ENCODE peak calls at places on chromosome 10, in eight cellular contexts. One of them, this sample, is unnamed.

GRCh38 chr10:26025500-26025899 is 91.5 kb downstream of the MYO3A start:
- DNase-seq in H1: no peak
- DNase-seq in GM12878: no peak
- DNase-seq in A549: no peak
- DNase-seq in SK-N-SH: no peak
- DNase-seq in IMR-90: no peak
- DNase-seq in K562: no peak
- DNase-seq in HepG2: no peak
- DNase-seq in this sample: no peak

GRCh38 chr10:9621216-9621615 is 1396.5 kb upstream of the CELF2 start:
- DNase-seq in K562: no peak
- DNase-seq in A549: no peak
- DNase-seq in SK-N-SH: no peak
- DNase-seq in IMR-90: peak
- DNase-seq in H1: no peak
- DNase-seq in HepG2: no peak
- DNase-seq in GM12878: no peak
- DNase-seq in this sample: no peak

GRCh38 chr10:101001225-101002035 is 1.8 kb downstream of the LZTS2 start:
- DNase-seq in SK-N-SH: peak
- DNase-seq in IMR-90: peak
- DNase-seq in H1: no peak
- DNase-seq in K562: no peak
- DNase-seq in GM12878: no peak
- DNase-seq in HepG2: no peak
- DNase-seq in A549: no peak
- DNase-seq in this sample: no peak

GRCh38 chr10:132113766-132114365 is 48.1 kb downstream of the JAKMIP3 start:
- DNase-seq in IMR-90: no peak
- DNase-seq in K562: no peak
- DNase-seq in A549: no peak
- DNase-seq in H1: no peak
- DNase-seq in GM12878: no peak
- DNase-seq in HepG2: no peak
- DNase-seq in SK-N-SH: no peak
- DNase-seq in this sample: no peak

GRCh38 chr10:98536551-98536950 is 89.8 kb upstream of the HPS1 start:
- DNase-seq in A549: peak
- DNase-seq in HepG2: peak
- DNase-seq in GM12878: no peak
- DNase-seq in IMR-90: peak
- DNase-seq in H1: no peak
- DNase-seq in K562: no peak
- DNase-seq in SK-N-SH: no peak
- DNase-seq in this sample: no peak

GRCh38 chr10:133314911-133315310 is 6.2 kb downstream of the ZNF511 start:
- DNase-seq in A549: no peak
- DNase-seq in SK-N-SH: no peak
- DNase-seq in K562: no peak
- DNase-seq in H1: no peak
- DNase-seq in HepG2: no peak
- DNase-seq in GM12878: no peak
- DNase-seq in IMR-90: no peak
- DNase-seq in this sample: no peak

GRCh38 chr10:37379991-37380390 is 254.6 kb downstream of the ANKRD30A start:
- DNase-seq in H1: no peak
- DNase-seq in A549: peak
- DNase-seq in GM12878: no peak
- DNase-seq in K562: no peak
- DNase-seq in IMR-90: no peak
- DNase-seq in HepG2: no peak
- DNase-seq in SK-N-SH: no peak
- DNase-seq in this sample: no peak

GRCh38 chr10:71571460-71572175 is 148.0 kb downstream of the C10orf105 start:
- DNase-seq in IMR-90: no peak
- DNase-seq in HepG2: no peak
- DNase-seq in H1: no peak
- DNase-seq in K562: no peak
- DNase-seq in GM12878: no peak
- DNase-seq in A549: no peak
- DNase-seq in SK-N-SH: no peak
- DNase-seq in this sample: no peak

GRCh38 chr10:31192475-31192874 is 126.5 kb upstream of the ZEB1 start:
- DNase-seq in K562: no peak
- DNase-seq in IMR-90: no peak
- DNase-seq in GM12878: no peak
- DNase-seq in HepG2: no peak
- DNase-seq in SK-N-SH: no peak
- DNase-seq in A549: no peak
- DNase-seq in H1: no peak
- DNase-seq in this sample: no peak

GRCh38 chr10:31197886-31198285 is 121.1 kb upstream of the ZEB1 start:
- DNase-seq in SK-N-SH: no peak
- DNase-seq in H1: no peak
- DNase-seq in A549: no peak
- DNase-seq in IMR-90: peak
- DNase-seq in GM12878: no peak
- DNase-seq in HepG2: no peak
- DNase-seq in K562: no peak
- DNase-seq in this sample: no peak

GRCh38 chr10:31190488-31190887 is 128.5 kb upstream of the ZEB1 start:
- DNase-seq in H1: no peak
- DNase-seq in GM12878: no peak
- DNase-seq in K562: no peak
- DNase-seq in IMR-90: no peak
- DNase-seq in HepG2: no peak
- DNase-seq in SK-N-SH: no peak
- DNase-seq in A549: no peak
- DNase-seq in this sample: no peak

DNA sequence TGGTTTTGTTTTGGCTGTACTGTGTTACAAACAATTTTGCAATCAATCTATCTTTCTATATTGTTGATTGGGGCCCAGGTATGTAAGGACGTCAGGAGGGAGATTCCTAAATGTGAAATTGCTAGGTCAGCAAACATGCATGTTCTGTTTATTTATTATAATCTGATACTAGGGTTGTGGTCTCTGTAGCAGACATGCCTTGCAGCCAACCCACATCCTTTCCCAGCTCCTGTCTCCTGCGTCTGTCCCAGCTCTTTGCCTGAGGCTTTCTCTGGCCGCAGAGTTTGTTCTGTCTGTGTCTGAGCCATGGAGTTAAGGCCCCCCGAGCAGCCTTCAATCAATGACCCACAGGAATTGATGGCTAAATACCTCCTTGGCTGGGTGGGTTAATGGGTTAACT is 124.0 kb upstream of the ZEB1 start:
- DNase-seq in HepG2: no peak
- DNase-seq in GM12878: no peak
- DNase-seq in K562: no peak
- DNase-seq in IMR-90: peak
- DNase-seq in SK-N-SH: peak
- DNase-seq in A549: no peak
- DNase-seq in H1: no peak
- DNase-seq in this sample: no peak
- TF ChIP-seq RAD21 in HepG2: no peak
- TF ChIP-seq RAD21 in GM12878: no peak
- TF ChIP-seq RAD21 in K562: no peak
- TF ChIP-seq RAD21 in IMR-90: no peak
- TF ChIP-seq RAD21 in SK-N-SH: no peak
- TF ChIP-seq RAD21 in A549: no peak
- TF ChIP-seq RAD21 in H1: no peak
- TF ChIP-seq RAD21 in this sample: no peak

GRCh38 chr10:121751191-121751760 is 153.0 kb upstream of the FGFR2 start:
- DNase-seq in K562: no peak
- DNase-seq in GM12878: no peak
- DNase-seq in A549: no peak
- DNase-seq in H1: no peak
- DNase-seq in IMR-90: no peak
- DNase-seq in SK-N-SH: no peak
- DNase-seq in HepG2: no peak
- DNase-seq in this sample: no peak

GRCh38 chr10:121754667-121755066 is 156.4 kb upstream of the FGFR2 start:
- DNase-seq in IMR-90: no peak
- DNase-seq in SK-N-SH: no peak
- DNase-seq in HepG2: no peak
- DNase-seq in GM12878: no peak
- DNase-seq in H1: no peak
- DNase-seq in K562: no peak
- DNase-seq in A549: no peak
- DNase-seq in this sample: no peak

DNA sequence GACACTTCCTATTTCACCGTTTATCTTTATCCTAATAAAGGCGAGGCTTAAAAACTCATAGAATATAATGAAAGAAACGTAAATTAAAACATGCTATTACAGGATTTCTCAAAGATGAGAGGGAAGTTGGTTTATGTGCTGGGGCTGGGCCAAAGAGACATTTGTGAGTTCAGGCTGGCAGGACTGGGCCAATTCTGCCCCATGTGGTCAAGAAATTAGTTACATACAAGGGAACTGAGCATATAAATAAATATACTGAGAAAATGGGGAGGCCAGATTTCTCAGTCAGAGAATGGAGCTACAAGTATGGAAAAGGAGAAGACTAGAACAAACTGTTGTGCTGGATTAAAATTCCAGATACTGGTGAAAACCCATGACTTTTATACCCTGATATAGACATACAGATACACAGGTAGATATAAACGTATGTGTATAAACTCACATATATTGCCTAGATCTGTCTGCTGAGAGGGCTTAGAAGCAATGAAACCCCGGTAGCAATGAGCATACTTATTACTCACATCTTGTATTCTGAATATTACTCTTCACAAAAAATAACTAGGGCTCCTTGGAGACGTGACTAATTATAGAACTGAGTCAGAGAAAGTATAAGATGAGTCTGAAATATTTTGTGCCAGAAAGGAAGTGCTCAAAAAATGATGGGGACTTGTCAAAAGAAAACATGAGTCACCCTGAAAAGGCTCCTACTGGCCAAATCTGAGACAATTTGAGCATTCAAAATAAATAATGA is 155.7 kb upstream of the FGFR2 start:
- DNase-seq in K562: peak
- DNase-seq in HepG2: no peak
- DNase-seq in IMR-90: peak
- DNase-seq in GM12878: peak
- DNase-seq in A549: peak
- DNase-seq in H1: no peak
- DNase-seq in SK-N-SH: peak
- DNase-seq in this sample: peak
- TF ChIP-seq RAD21 in K562: no peak
- TF ChIP-seq RAD21 in HepG2: no peak
- TF ChIP-seq RAD21 in IMR-90: peak
- TF ChIP-seq RAD21 in GM12878: peak
- TF ChIP-seq RAD21 in A549: peak
- TF ChIP-seq RAD21 in H1: peak
- TF ChIP-seq RAD21 in SK-N-SH: peak
- TF ChIP-seq RAD21 in this sample: peak

DNA sequence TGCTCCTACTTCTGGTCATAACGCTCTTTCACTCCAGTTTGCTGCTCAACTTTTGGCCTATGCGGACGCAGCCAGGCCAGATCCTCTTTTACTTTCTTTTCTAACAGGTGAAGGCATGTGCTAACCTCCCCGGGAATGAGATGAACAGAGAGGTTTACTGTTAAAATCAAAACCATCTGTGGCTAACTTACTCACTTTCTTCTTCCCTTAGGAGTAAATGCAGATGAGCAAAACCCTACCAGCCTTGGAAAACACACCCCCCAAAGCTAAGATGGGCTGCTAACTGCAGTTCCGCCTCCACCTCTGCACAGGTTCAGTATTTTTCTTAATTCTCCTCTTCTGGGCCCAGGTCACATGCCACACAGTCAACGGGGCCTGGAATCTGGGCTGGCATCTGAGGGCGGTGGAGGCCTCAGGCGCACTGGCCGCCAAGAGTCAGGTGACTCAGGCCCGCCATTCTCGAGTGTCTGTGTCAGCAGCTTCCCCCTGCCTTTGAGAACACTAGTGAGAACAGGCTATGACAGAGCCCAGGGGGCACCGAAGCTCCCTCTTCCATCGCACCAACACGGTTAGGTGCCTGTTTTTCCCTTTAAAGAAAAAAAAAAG is 11.1 kb downstream of the FAM53B start:
- DNase-seq in SK-N-SH: no peak
- DNase-seq in HepG2: no peak
- DNase-seq in GM12878: peak
- DNase-seq in H1: no peak
- DNase-seq in K562: no peak
- DNase-seq in IMR-90: peak
- DNase-seq in A549: no peak
- DNase-seq in this sample: no peak
- TF ChIP-seq RAD21 in SK-N-SH: no peak
- TF ChIP-seq RAD21 in HepG2: no peak
- TF ChIP-seq RAD21 in GM12878: no peak
- TF ChIP-seq RAD21 in H1: no peak
- TF ChIP-seq RAD21 in K562: no peak
- TF ChIP-seq RAD21 in IMR-90: no peak
- TF ChIP-seq RAD21 in A549: no peak
- TF ChIP-seq RAD21 in this sample: no peak

GRCh38 chr10:77800320-77800719 is 126.2 kb downstream of the DLG5 start:
- DNase-seq in HepG2: no peak
- DNase-seq in GM12878: no peak
- DNase-seq in H1: no peak
- DNase-seq in SK-N-SH: no peak
- DNase-seq in A549: no peak
- DNase-seq in K562: no peak
- DNase-seq in IMR-90: no peak
- DNase-seq in this sample: no peak

GRCh38 chr10:77800738-77801266 is 125.8 kb downstream of the DLG5 start:
- DNase-seq in GM12878: no peak
- DNase-seq in IMR-90: peak
- DNase-seq in H1: no peak
- DNase-seq in A549: no peak
- DNase-seq in HepG2: no peak
- DNase-seq in SK-N-SH: no peak
- DNase-seq in K562: no peak
- DNase-seq in this sample: no peak

GRCh38 chr10:77799352-77799751 is 127.2 kb downstream of the DLG5 start:
- DNase-seq in A549: no peak
- DNase-seq in HepG2: no peak
- DNase-seq in H1: no peak
- DNase-seq in K562: no peak
- DNase-seq in SK-N-SH: no peak
- DNase-seq in GM12878: no peak
- DNase-seq in IMR-90: peak
- DNase-seq in this sample: no peak

GRCh38 chr10:77804371-77804770 is 122.2 kb downstream of the DLG5 start:
- DNase-seq in K562: no peak
- DNase-seq in GM12878: no peak
- DNase-seq in A549: no peak
- DNase-seq in SK-N-SH: no peak
- DNase-seq in HepG2: no peak
- DNase-seq in H1: no peak
- DNase-seq in IMR-90: no peak
- DNase-seq in this sample: no peak

DNA sequence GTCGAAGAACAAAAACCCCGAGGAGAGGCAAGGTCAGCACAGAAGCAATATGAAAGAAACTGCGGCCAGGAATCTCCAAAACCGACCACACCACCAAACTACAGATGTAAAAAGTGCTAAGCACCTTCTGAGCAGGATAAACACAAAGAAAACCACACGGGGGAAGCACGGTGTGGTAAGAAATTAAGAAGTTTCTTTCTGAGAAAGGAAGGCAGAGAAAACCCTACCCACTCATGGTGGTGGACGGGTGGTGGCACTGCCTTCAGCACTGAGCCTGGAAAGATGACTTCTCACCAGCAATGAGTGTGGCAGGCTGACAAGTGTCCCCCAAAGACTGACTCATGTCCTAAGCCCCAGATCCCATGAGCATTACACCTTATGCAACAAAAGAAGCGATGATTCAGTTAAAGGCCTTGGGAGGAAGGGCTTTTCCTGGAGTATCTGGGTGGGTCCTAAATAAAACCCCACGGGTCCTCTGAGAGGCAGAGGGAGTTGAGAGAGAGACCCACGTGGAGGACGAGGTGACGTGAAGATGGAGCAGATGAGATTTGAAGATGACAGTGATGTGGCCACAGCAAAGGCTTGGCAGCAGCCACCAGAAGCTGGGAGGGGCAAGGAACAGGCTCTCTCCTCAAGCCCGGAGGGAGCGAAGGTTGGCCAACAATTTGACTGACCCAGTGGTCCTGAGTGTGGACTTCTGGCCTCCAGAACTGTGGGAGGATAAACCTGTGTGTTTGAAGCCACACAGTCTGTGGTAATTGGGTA is 124.9 kb downstream of the DLG5 start:
- DNase-seq in GM12878: peak
- DNase-seq in H1: no peak
- DNase-seq in K562: no peak
- DNase-seq in SK-N-SH: no peak
- DNase-seq in IMR-90: peak
- DNase-seq in HepG2: no peak
- DNase-seq in A549: no peak
- DNase-seq in this sample: no peak
- TF ChIP-seq RAD21 in GM12878: no peak
- TF ChIP-seq RAD21 in H1: no peak
- TF ChIP-seq RAD21 in K562: no peak
- TF ChIP-seq RAD21 in SK-N-SH: no peak
- TF ChIP-seq RAD21 in IMR-90: no peak
- TF ChIP-seq RAD21 in HepG2: no peak
- TF ChIP-seq RAD21 in A549: no peak
- TF ChIP-seq RAD21 in this sample: no peak